ENCODE peak calls at places on chromosomes 2 and 18, in four cellular contexts. Y, V, R and D are unnamed samples.

GRCh38 chr18:37334494-37335125 is 231.0 kb downstream of the CELF4 start:
- DNase-seq in V (peak), R (no peak), Y (no peak), D (no peak)

GRCh38 chr2:8586397-8587051 is 95.3 kb upstream of the ID2 start:
- DNase-seq in R (peak), Y (no peak), V (no peak), D (no peak)

GRCh38 chr2:75497256-75497655 is 63.5 kb downstream of the EVA1A start:
- DNase-seq in R (no peak), Y (no peak), V (no peak), D (no peak)

GRCh38 chr18:3151379-3152264 is 68.1 kb downstream of the MYOM1 start:
- DNase-seq in V (peak), R (no peak), Y (peak), D (peak)

GRCh38 chr2:3399829-3400228 is 20.3 kb downstream of the TRAPPC12 start:
- DNase-seq in R (peak), V (no peak), Y (no peak), D (no peak)

GRCh38 chr2:1814616-1815015 is 70.3 kb upstream of the PXDN start:
- DNase-seq in R (peak), V (no peak), Y (no peak), D (no peak)

GRCh38 chr2:200476836-200477235 is 33.0 kb downstream of the KCTD18 start:
- DNase-seq in Y (no peak), V (no peak), R (no peak), D (no peak)

GRCh38 chr2:36354816-36355156 is 792 bp upstream of the CRIM1 start:
- DNase-seq in R (no peak), Y (no peak), V (no peak), D (no peak)

GRCh38 chr2:56008661-56009411 is 85.3 kb upstream of the EFEMP1 start:
- DNase-seq in Y (no peak), V (peak), R (peak), D (no peak)

GRCh38 chr2:234911271-234911670 is 40.5 kb upstream of the SH3BP4 start:
- DNase-seq in R (no peak), V (no peak), Y (no peak), D (no peak)

GRCh38 chr2:45974056-45974455 is 322.6 kb downstream of the PRKCE start:
- DNase-seq in Y (no peak), V (no peak), R (no peak), D (no peak)

GRCh38 chr2:45729753-45730512 is 78.5 kb downstream of the PRKCE start:
- DNase-seq in R (no peak), V (no peak), Y (peak), D (no peak)

GRCh38 chr2:230899287-230899686 is 25.8 kb downstream of the GPR55 start:
- DNase-seq in Y (no peak), V (no peak), R (no peak), D (no peak)

GRCh38 chr2:8993196-8993901 is 10.1 kb downstream of the MBOAT2 start:
- DNase-seq in V (no peak), R (no peak), Y (no peak), D (no peak)

GRCh38 chr18:70376914-70377258 is 88.0 kb downstream of the SOCS6 start:
- DNase-seq in R (no peak), Y (peak), V (no peak), D (no peak)

GRCh38 chr2:107529146-107529545 is 297.5 kb upstream of the RGPD4 start:
- DNase-seq in V (no peak), Y (no peak), R (no peak), D (no peak)

GRCh38 chr18:61735564-61736102 is 157.2 kb downstream of the RNF152 start:
- DNase-seq in V (no peak), Y (no peak), R (no peak), D (no peak)

GRCh38 chr2:1680222-1681016 is 63.9 kb downstream of the PXDN start:
- DNase-seq in Y (no peak), R (no peak), V (no peak), D (no peak)

GRCh38 chr2:479031-479430 is 191.1 kb upstream of the ALKAL2 start:
- DNase-seq in V (no peak), Y (no peak), R (no peak), D (no peak)

GRCh38 chr2:3108710-3109702 is 268.6 kb downstream of the EIPR1 start:
- DNase-seq in V (no peak), R (peak), Y (no peak), D (no peak)

GRCh38 chr2:112055833-112056625 is 960 bp downstream of the TMEM87B start:
- DNase-seq in V (peak), R (no peak), Y (peak), D (peak)

GRCh38 chr18:60024345-60024744 is 124.5 kb downstream of the PMAIP1 start:
- DNase-seq in R (no peak), Y (no peak), V (no peak), D (no peak)

GRCh38 chr2:38218583-38218982 is 142.6 kb upstream of the CYP1B1 start:
- DNase-seq in V (no peak), R (no peak), Y (no peak), D (no peak)

GRCh38 chr2:120520929-120521912 is 175.3 kb downstream of the INHBB start:
- DNase-seq in V (peak), Y (peak), R (peak), D (peak)

GRCh38 chr2:201858781-201859180 is 52.4 kb downstream of the CDK15 start:
- DNase-seq in V (no peak), Y (no peak), R (peak), D (no peak)

GRCh38 chr18:55586841-55587240 is 1.2 kb downstream of the TCF4 start:
- DNase-seq in V (no peak), R (no peak), Y (no peak), D (no peak)

GRCh38 chr18:25113081-25113480 is 238.9 kb downstream of the ZNF521 start:
- DNase-seq in Y (no peak), V (no peak), R (no peak), D (no peak)

GRCh38 chr2:26735096-26735495 is 29.0 kb upstream of the SLC35F6 start:
- DNase-seq in Y (no peak), V (no peak), R (no peak), D (no peak)

GRCh38 chr18:50306944-50307343 is 19.5 kb upstream of the CXXC1 start:
- DNase-seq in R (no peak), V (no peak), Y (no peak), D (no peak)

GRCh38 chr2:231663458-231664290 is 44.7 kb upstream of the PTMA start:
- DNase-seq in Y (no peak), R (no peak), V (no peak), D (no peak)

GRCh38 chr2:118231759-118232158 is 143.5 kb downstream of the INSIG2 start:
- DNase-seq in R (no peak), Y (no peak), V (no peak), D (no peak)

GRCh38 chr2:128803222-128803621 is 484.6 kb upstream of the HS6ST1 start:
- DNase-seq in V (no peak), Y (no peak), R (no peak), D (no peak)

GRCh38 chr2:60125880-60126444 is 427.5 kb downstream of the BCL11A start:
- DNase-seq in V (peak), R (no peak), Y (no peak), D (no peak)

GRCh38 chr2:15748736-15749323 is 157.2 kb downstream of the DDX1 start:
- DNase-seq in V (peak), Y (peak), R (no peak), D (peak)

GRCh38 chr18:12423820-12424219 is 16.1 kb downstream of the PRELID3A start:
- DNase-seq in Y (no peak), V (no peak), R (no peak), D (no peak)

GRCh38 chr2:121489284-121489683 is 41.4 kb upstream of the RNU4ATAC start:
- DNase-seq in Y (no peak), V (no peak), R (no peak), D (no peak)

DNA sequence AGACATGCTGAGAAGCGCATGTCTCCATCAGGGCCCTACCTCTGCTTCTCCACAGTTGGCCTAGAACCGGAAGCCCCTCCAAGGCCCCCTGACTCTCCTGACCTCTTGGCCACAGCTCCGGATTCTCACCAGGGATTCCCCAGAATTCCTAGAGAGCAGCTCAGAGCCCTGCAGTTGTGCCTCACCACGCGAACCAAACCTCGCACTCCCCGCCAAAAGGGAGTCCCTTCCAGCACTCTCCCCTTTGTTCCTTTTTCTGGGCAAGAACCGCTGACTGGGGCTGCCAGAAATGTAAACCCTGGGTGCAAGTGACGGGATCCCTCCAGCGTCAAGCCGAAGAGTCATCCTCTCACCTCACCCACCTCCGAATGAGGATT is 36.7 kb downstream of the AFF3 start:
- DNase-seq in R (no peak), Y (no peak), V (no peak), D (no peak)
- H3K4me3 ChIP-seq in R (peak), Y (no peak), V (peak), D (peak)

GRCh38 chr2:30332791-30333453 is 101.6 kb downstream of the LBH start:
- DNase-seq in R (no peak), Y (no peak), V (no peak), D (no peak)
- H3K4me3 ChIP-seq in R (no peak), Y (no peak), V (no peak), D (no peak)

DNA sequence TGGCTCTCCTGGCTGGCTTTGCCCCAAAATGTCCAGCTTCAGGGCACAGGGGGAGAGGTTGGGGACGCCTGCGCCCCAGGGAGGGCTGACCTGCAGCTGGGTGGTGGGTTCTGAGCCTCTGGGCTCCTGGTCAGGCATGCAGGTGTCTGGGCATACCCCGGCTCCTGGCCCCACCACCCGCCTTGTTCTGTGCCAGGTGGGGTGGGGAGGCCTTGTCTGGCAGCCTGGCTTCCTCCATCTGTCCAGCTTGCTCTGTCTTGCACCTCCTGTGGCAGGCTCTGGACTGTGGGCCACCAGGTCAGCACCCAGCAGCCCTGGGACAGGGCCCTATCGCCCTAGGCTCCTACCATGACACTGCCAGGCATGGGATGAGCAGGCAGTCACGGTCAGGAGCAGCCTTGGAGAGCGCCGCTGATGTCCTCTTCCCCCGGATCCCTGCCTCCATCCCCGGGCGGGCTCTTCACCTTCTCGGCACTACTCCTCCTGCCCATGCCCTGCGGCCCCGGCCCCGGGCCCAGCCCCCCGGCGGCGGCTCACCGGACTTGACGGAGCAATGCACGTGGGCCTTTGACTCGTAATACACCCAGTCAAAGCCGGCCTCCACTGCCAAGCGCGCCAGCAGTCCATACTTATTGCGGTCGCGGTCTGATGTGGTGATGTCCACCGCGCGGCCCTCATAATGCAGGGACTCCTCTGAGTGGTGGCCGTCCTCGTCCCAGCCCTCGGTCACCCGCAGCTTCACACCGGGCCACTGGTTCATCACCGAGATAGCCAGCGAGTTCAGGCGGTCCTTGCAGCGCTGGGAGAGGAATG is 3.6 kb downstream of the IHH start:
- DNase-seq in V (no peak), R (peak), Y (no peak), D (no peak)
- H3K4me3 ChIP-seq in V (no peak), R (no peak), Y (no peak), D (no peak)

GRCh38 chr18:41150316-41150715 is 804.7 kb upstream of the PIK3C3 start:
- DNase-seq in Y (no peak), V (no peak), R (no peak), D (no peak)
- H3K4me3 ChIP-seq in Y (no peak), V (no peak), R (no peak), D (no peak)

GRCh38 chr18:79458131-79458838 is 62.6 kb downstream of the NFATC1 start:
- DNase-seq in Y (peak), V (peak), R (peak), D (no peak)
- H3K4me3 ChIP-seq in Y (no peak), V (no peak), R (no peak), D (no peak)

GRCh38 chr2:73779472-73780241 is at the start of gene DUSP11:
- DNase-seq in Y (peak), V (peak), R (peak), D (peak)

GRCh38 chr2:73772819-73773218 is 7.1 kb downstream of the DUSP11 start:
- DNase-seq in Y (no peak), R (no peak), V (no peak), D (no peak)

GRCh38 chr2:73776381-73776780 is 3.5 kb downstream of the DUSP11 start:
- DNase-seq in V (no peak), R (no peak), Y (no peak), D (no peak)

GRCh38 chr2:73780242-73780582 is 309 bp upstream of the DUSP11 start:
- DNase-seq in V (no peak), Y (no peak), R (no peak), D (no peak)

GRCh38 chr2:73776869-73777519 is 2.9 kb downstream of the DUSP11 start:
- DNase-seq in Y (no peak), R (no peak), V (no peak), D (no peak)
- H3K4me3 ChIP-seq in Y (no peak), R (no peak), V (no peak), D (no peak)

GRCh38 chr2:237485844-237486243 is 1.2 kb upstream of the MLPH start:
- DNase-seq in R (no peak), Y (no peak), V (no peak), D (no peak)
- H3K4me3 ChIP-seq in R (no peak), Y (peak), V (no peak), D (no peak)

GRCh38 chr2:73291093-73291460 is 2.3 kb downstream of the EGR4 start:
- DNase-seq in V (peak), Y (peak), R (peak), D (peak)
- H3K4me3 ChIP-seq in V (peak), Y (peak), R (no peak), D (peak)

GRCh38 chr18:23332356-23332755 is 120.7 kb upstream of the RIOK3 start:
- DNase-seq in R (no peak), Y (no peak), V (no peak), D (no peak)

GRCh38 chr18:23334569-23334968 is 118.5 kb upstream of the RIOK3 start:
- DNase-seq in Y (no peak), R (no peak), V (no peak), D (no peak)

GRCh38 chr18:23333827-23334226 is 119.3 kb upstream of the RIOK3 start:
- DNase-seq in V (no peak), R (no peak), Y (no peak), D (no peak)

GRCh38 chr18:23331091-23331920 is 121.8 kb upstream of the RIOK3 start:
- DNase-seq in V (no peak), Y (no peak), R (peak), D (no peak)

DNA sequence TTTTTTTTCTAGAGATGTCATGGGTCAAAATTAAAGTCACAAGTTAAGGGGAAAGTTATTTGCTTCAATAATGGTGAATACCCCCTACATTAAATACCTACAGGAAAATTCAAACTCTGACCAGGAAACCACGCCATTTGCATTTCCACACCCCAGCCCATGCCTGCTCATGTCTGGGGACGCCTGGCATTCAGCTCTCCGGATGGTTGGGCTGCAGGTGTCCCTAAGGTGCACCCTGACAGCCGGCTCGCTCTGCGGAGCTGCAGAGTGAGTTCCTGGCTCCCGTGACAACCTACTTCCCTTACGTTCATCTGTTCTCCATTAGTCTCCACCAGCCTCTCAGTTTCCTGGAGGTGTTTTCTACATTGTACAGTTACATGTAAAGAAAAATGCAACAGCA is 122.7 kb upstream of the RIOK3 start:
- DNase-seq in Y (no peak), R (no peak), V (no peak), D (no peak)
- H3K4me3 ChIP-seq in Y (no peak), R (no peak), V (no peak), D (no peak)

GRCh38 chr2:42974303-42974696 is 181.9 kb upstream of the HAAO start:
- DNase-seq in Y (no peak), V (no peak), R (no peak), D (no peak)

GRCh38 chr2:42974697-42975357 is 182.4 kb upstream of the HAAO start:
- DNase-seq in Y (peak), V (peak), R (peak), D (no peak)

GRCh38 chr2:42973771-42974170 is 181.4 kb upstream of the HAAO start:
- DNase-seq in Y (no peak), R (no peak), V (no peak), D (no peak)

GRCh38 chr2:42976400-42976799 is 184.0 kb upstream of the HAAO start:
- DNase-seq in R (no peak), Y (no peak), V (no peak), D (no peak)

GRCh38 chr2:42975358-42975717 is 183.0 kb upstream of the HAAO start:
- DNase-seq in V (peak), R (no peak), Y (no peak), D (no peak)
- H3K4me3 ChIP-seq in V (peak), R (no peak), Y (peak), D (no peak)